ENCODE peak calls at places on chromosomes 12 and 14, in four cellular contexts. B, D, C and V are unnamed samples.

GRCh38 chr14:91482278-91483023 is 27.7 kb downstream of the PPP4R3A start:
- DNase-seq in B (no peak), D (no peak), C (no peak), V (no peak)

GRCh38 chr14:81525129-81525528 is 8.5 kb downstream of the SEL1L start:
- DNase-seq in B (no peak), D (no peak), C (no peak), V (no peak)

GRCh38 chr12:88472775-88473174 is 107.5 kb downstream of the KITLG start:
- DNase-seq in B (no peak), D (no peak), C (no peak), V (no peak)

GRCh38 chr14:105088812-105089745 is 23.8 kb upstream of the GPR132 start:
- DNase-seq in B (no peak), D (no peak), C (no peak), V (no peak)

GRCh38 chr14:74400328-74400727 is 25.7 kb downstream of the SYNDIG1L start:
- DNase-seq in B (no peak), D (no peak), C (peak), V (no peak)

GRCh38 chr14:32933943-32934890 is 4.5 kb upstream of the NPAS3 start:
- DNase-seq in B (no peak), D (peak), C (peak), V (peak)

GRCh38 chr12:25592725-25593495 is 39.8 kb upstream of the LMNTD1 start:
- DNase-seq in B (no peak), D (no peak), C (no peak), V (no peak)

GRCh38 chr14:69214376-69214775 is 23.1 kb downstream of the EXD2 start:
- DNase-seq in B (no peak), D (no peak), C (no peak), V (no peak)

GRCh38 chr12:49057888-49058287 is 2.7 kb downstream of the KMT2D start:
- DNase-seq in B (no peak), D (no peak), C (no peak), V (no peak)